ENCODE peak calls at places on chromosomes 6 and 20, in seven cellular contexts. H is HL-60, A is GM12878, O is HepG2, P is HCT116, G is A549, F is Panc1. I is an unnamed sample.

GRCh38 chr20:53926428-53927028 is 143.9 kb downstream of the BCAS1 start:
- DNase-seq in H (peak; percentile 85), A (peak; percentile 99), O (peak; percentile 98), P (no peak), G (peak; percentile 68), F (peak; percentile 98), I (peak; percentile 44)

GRCh38 chr6:83911278-83911677 is 51.8 kb downstream of the CYB5R4 start:
- DNase-seq in H (no peak), A (no peak), O (no peak), P (no peak), G (no peak), F (no peak), I (no peak)

GRCh38 chr6:2563635-2564034 is 187.1 kb downstream of the MYLK4 start:
- DNase-seq in H (no peak), A (peak; percentile 30), O (peak; percentile 34), P (no peak), G (no peak), F (no peak), I (no peak)

GRCh38 chr6:29491574-29491973 is 3.8 kb upstream of the MAS1L start:
- DNase-seq in H (no peak), A (no peak), O (no peak), P (no peak), G (no peak), F (no peak), I (no peak)

GRCh38 chr6:24332306-24332705 is 25.6 kb downstream of the DCDC2 start:
- DNase-seq in H (no peak), A (no peak), O (peak; percentile 54), P (no peak), G (no peak), F (no peak), I (no peak)

GRCh38 chr6:150898390-150899170 is 33.1 kb downstream of the MTHFD1L start:
- DNase-seq in H (no peak), A (peak; percentile 40), O (no peak), P (no peak), G (no peak), F (no peak), I (no peak)

GRCh38 chr6:44672838-44673237 is 285.3 kb downstream of the CDC5L start:
- DNase-seq in H (no peak), A (no peak), O (no peak), P (no peak), G (no peak), F (no peak), I (no peak)

GRCh38 chr6:10180138-10181074 is 234.5 kb downstream of the TFAP2A start:
- DNase-seq in H (no peak), A (no peak), O (no peak), P (no peak), G (no peak), F (no peak), I (no peak)

GRCh38 chr20:54433653-54434052 is 41.7 kb upstream of the DOK5 start:
- DNase-seq in H (no peak), A (no peak), O (no peak), P (no peak), G (no peak), F (no peak), I (no peak)

GRCh38 chr6:31907158-31907813 is 5.4 kb upstream of the ZBTB12 start:
- DNase-seq in H (peak; percentile 90), A (no peak), O (peak; percentile 86), P (no peak), G (no peak), F (no peak), I (no peak)

GRCh38 chr6:32967151-32968091 is 973 bp upstream of the BRD2 start:
- DNase-seq in H (no peak), A (no peak), O (peak; percentile 87), P (peak; percentile 73), G (no peak), F (no peak), I (peak; percentile 52)

GRCh38 chr6:7219310-7219709 is 93.7 kb downstream of the SSR1 start:
- DNase-seq in H (no peak), A (no peak), O (peak; percentile 40), P (no peak), G (no peak), F (no peak), I (peak; percentile 57)

GRCh38 chr20:36572701-36573102 is 695 bp upstream of the TGIF2 start:
- DNase-seq in H (no peak), A (no peak), O (peak; percentile 65), P (no peak), G (no peak), F (no peak), I (peak; percentile 47)

GRCh38 chr6:20400476-20401402 is 940 bp upstream of the E2F3 start:
- DNase-seq in H (no peak), A (no peak), O (peak; percentile 50), P (peak; percentile 84), G (peak; percentile 57), F (peak; percentile 2), I (peak; percentile 79)

GRCh38 chr20:43988867-43989266 is 74.2 kb downstream of the TOX2 start:
- DNase-seq in H (no peak), A (no peak), O (no peak), P (no peak), G (no peak), F (no peak), I (no peak)

GRCh38 chr6:84379142-84379541 is 151.7 kb upstream of the CEP162 start:
- DNase-seq in H (no peak), A (no peak), O (no peak), P (no peak), G (no peak), F (no peak), I (no peak)

GRCh38 chr6:48959401-48960060 is 503.5 kb downstream of the MMUT start:
- DNase-seq in H (no peak), A (no peak), O (no peak), P (no peak), G (no peak), F (no peak), I (no peak)

GRCh38 chr20:59222239-59222981 is 58.8 kb downstream of the ZNF831 start:
- DNase-seq in H (no peak), A (peak; percentile 1), O (peak; percentile 55), P (peak; percentile 33), G (peak; percentile 77), F (no peak), I (peak; percentile 86)

GRCh38 chr6:156991971-156992370 is 214.8 kb downstream of the ARID1B start:
- DNase-seq in H (no peak), A (no peak), O (peak; percentile 83), P (no peak), G (no peak), F (no peak), I (no peak)

GRCh38 chr6:4402477-4402976 is 267.2 kb upstream of the ECI2 start:
- DNase-seq in H (no peak), A (no peak), O (peak; percentile 10), P (no peak), G (peak; percentile 35), F (peak; percentile 42), I (no peak)
- TF ChIP-seq REST in H (no peak), A (no peak), O (no peak), P (no peak), G (no peak), F (no peak), I (no peak)

GRCh38 chr6:104187616-104188015 is 672.1 kb downstream of the HACE1 start:
- DNase-seq in H (no peak), A (no peak), O (no peak), P (no peak), G (no peak), F (no peak), I (no peak)
- TF ChIP-seq REST in H (no peak), A (no peak), O (no peak), P (no peak), G (no peak), F (no peak), I (no peak)

GRCh38 chr6:50929323-50929722 is 110.7 kb downstream of the TFAP2B start:
- DNase-seq in H (no peak), A (no peak), O (no peak), P (no peak), G (no peak), F (no peak), I (no peak)
- TF ChIP-seq REST in H (no peak), A (no peak), O (no peak), P (no peak), G (no peak), F (no peak), I (no peak)

GRCh38 chr20:37686762-37687477 is 6.9 kb upstream of the CTNNBL1 start:
- DNase-seq in H (no peak), A (no peak), O (no peak), P (no peak), G (no peak), F (no peak), I (no peak)

GRCh38 chr20:37687478-37687805 is 6.4 kb upstream of the CTNNBL1 start:
- DNase-seq in H (no peak), A (no peak), O (no peak), P (no peak), G (no peak), F (no peak), I (no peak)

GRCh38 chr20:37690626-37691369 is 3.0 kb upstream of the CTNNBL1 start:
- DNase-seq in H (no peak), A (no peak), O (no peak), P (no peak), G (no peak), F (no peak), I (no peak)

GRCh38 chr20:37692447-37693166 is 1.2 kb upstream of the CTNNBL1 start:
- DNase-seq in H (no peak), A (no peak), O (no peak), P (no peak), G (no peak), F (no peak), I (no peak)

GRCh38 chr20:37688093-37688492 is 5.7 kb upstream of the CTNNBL1 start:
- DNase-seq in H (no peak), A (no peak), O (no peak), P (no peak), G (no peak), F (no peak), I (no peak)
- TF ChIP-seq REST in H (no peak), A (no peak), O (no peak), P (no peak), G (no peak), F (no peak), I (no peak)

I was measured in K562.